ENCODE peak calls at places on chromosomes 4 and X, in nine cellular contexts. V is left lung; M is CD4-positive, CD25-positive, alpha-beta regulatory T cell; E is PC-3; F is caudate nucleus; Z is lower lobe of right lung; S is esophagus muscularis mucosa; Y is HCT116; L is A549. G is an unnamed sample.

GRCh38 chrX:30308263-30309138 is 689 bp downstream of the NR0B1 start:
- DNase-seq in F (no peak), Z (peak; percentile 24), S (no peak), M (no peak), L (peak; percentile 86), Y (no peak), E (no peak), V (no peak), G (no peak)

GRCh38 chrX:117996408-117996807 is 120.2 kb downstream of the KLHL13 start:
- DNase-seq in S (no peak), L (no peak), F (no peak), E (no peak), M (no peak), Z (no peak), V (no peak), Y (no peak), G (no peak)

GRCh38 chrX:132685276-132685675 is 196.4 kb upstream of the MBNL3 start:
- DNase-seq in Z (no peak), F (no peak), L (no peak), S (no peak), V (no peak), E (no peak), M (no peak), Y (no peak), G (no peak)

GRCh38 chr4:11424896-11425295 is 3.8 kb downstream of the HS3ST1 start:
- DNase-seq in Z (no peak), S (no peak), V (no peak), L (no peak), Y (no peak), F (no peak), M (no peak), E (no peak), G (no peak)

GRCh38 chr4:149897784-149898183 is 82.1 kb upstream of the IQCM start:
- DNase-seq in V (no peak), M (no peak), Y (peak; percentile 22), S (no peak), L (peak; percentile 12), Z (no peak), F (no peak), E (peak; percentile 18), G (no peak)

GRCh38 chr4:123878976-123879375 is 482.4 kb downstream of the SPRY1 start:
- DNase-seq in Y (no peak), M (no peak), V (no peak), L (no peak), E (peak; percentile 64), Z (no peak), S (no peak), F (no peak), G (no peak)

GRCh38 chr4:11367371-11367770 is 61.3 kb downstream of the HS3ST1 start:
- DNase-seq in Z (no peak), V (no peak), E (peak; percentile 32), L (peak; percentile 21), S (peak; percentile 96), M (no peak), Y (no peak), F (peak; percentile 38), G (no peak)

GRCh38 chr4:26762650-26763049 is 98.0 kb upstream of the STIM2 start:
- DNase-seq in V (no peak), M (no peak), E (peak; percentile 29), F (no peak), S (no peak), L (no peak), Z (no peak), Y (no peak), G (no peak)

GRCh38 chr4:107760281-107760947 is 40.4 kb upstream of the PAPSS1 start:
- DNase-seq in L (peak; percentile 47), E (peak; percentile 47), F (no peak), S (no peak), M (no peak), V (no peak), Y (no peak), Z (peak; percentile 48), G (no peak)

GRCh38 chr4:184674011-184674410 is 24.5 kb downstream of the PRIMPOL start:
- DNase-seq in E (no peak), L (no peak), S (no peak), M (no peak), Z (no peak), Y (no peak), V (no peak), F (no peak), G (no peak)

GRCh38 chr4:186915816-186916215 is 192.2 kb upstream of the FAT1 start:
- DNase-seq in S (no peak), L (no peak), Z (no peak), M (no peak), Y (no peak), V (no peak), F (no peak), E (no peak), G (no peak)

GRCh38 chr4:176791591-176792347 is 953 bp downstream of the VEGFC start:
- DNase-seq in Z (peak; percentile 47), Y (no peak), M (no peak), L (peak; percentile 45), E (peak; percentile 38), S (no peak), V (no peak), F (no peak), G (peak; percentile 74)

GRCh38 chrX:68508799-68509198 is 9.9 kb downstream of the YIPF6 start:
- DNase-seq in E (peak; percentile 3), S (no peak), L (peak; percentile 52), Y (no peak), V (no peak), Z (no peak), F (no peak), M (peak; percentile 45), G (no peak)

GRCh38 chr4:149781150-149781549 is 34.5 kb downstream of the IQCM start:
- DNase-seq in V (no peak), M (no peak), E (peak; percentile 72), Y (peak; percentile 42), Z (no peak), F (no peak), S (no peak), L (peak; percentile 26), G (no peak)

GRCh38 chrX:154348646-154349358 is 25.6 kb downstream of the FLNA start:
- DNase-seq in F (no peak), M (no peak), V (no peak), Z (peak; percentile 32), L (peak; percentile 3), Y (no peak), S (no peak), E (no peak), G (no peak)

GRCh38 chr4:181569553-181569952 is 673.6 kb upstream of the TENM3 start:
- DNase-seq in F (no peak), E (peak; percentile 15), L (peak; percentile 9), S (no peak), Z (no peak), Y (peak; percentile 19), M (no peak), V (no peak), G (no peak)

GRCh38 chrX:16839224-16839851 is 30.8 kb downstream of the RBBP7 start:
- DNase-seq in Y (no peak), Z (no peak), F (no peak), L (no peak), S (no peak), M (no peak), V (no peak), E (no peak), G (no peak)

GRCh38 chrX:48468247-48468671 is 1.8 kb downstream of the SLC38A5 start:
- DNase-seq in Z (no peak), S (no peak), M (peak; percentile 7), Y (no peak), L (no peak), F (no peak), E (no peak), V (no peak), G (no peak)
- H3K27ac ChIP-seq in Z (no peak overlapping the region), S (no peak overlapping the region), M (no peak overlapping the region), Y (peak overlapping the region; percentile 70), L (no peak overlapping the region), F (no peak overlapping the region), E (no peak overlapping the region), V (no peak overlapping the region), G (no peak overlapping the region)

GRCh38 chr4:82256718-82257117 is 117.1 kb downstream of the HNRNPD start:
- DNase-seq in V (no peak), S (no peak), E (no peak), F (no peak), Y (no peak), M (no peak), L (no peak), Z (no peak), G (no peak)
- H3K27ac ChIP-seq in V (no peak overlapping the region), S (no peak overlapping the region), E (no peak overlapping the region), F (no peak overlapping the region), Y (no peak overlapping the region), M (no peak overlapping the region), L (no peak overlapping the region), Z (no peak overlapping the region), G (no peak overlapping the region)

DNA sequence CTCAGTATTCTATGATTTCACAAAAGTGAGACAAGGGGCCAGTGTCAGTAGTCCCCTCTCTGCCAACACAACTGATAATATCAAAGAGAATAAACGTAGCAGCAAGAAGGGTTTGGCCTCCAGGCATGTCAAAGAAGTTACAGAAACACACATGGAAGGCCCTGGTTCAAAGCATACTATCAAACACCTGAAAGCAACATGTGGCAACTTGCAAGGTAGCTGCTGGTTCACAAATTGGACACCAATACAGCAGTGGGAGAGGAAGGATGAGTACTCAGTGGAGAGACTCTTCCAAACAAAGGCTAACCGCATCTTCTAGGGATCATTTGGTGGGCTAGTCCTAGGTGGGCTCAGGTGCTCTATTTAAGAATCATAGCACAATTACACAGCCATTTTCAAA is 74.9 kb upstream of the MAOA start:
- DNase-seq in S (no peak), Y (no peak), E (no peak), Z (no peak), M (no peak), L (no peak), V (no peak), F (no peak), G (no peak)
- H3K27ac ChIP-seq in S (no peak overlapping the region), Y (no peak overlapping the region), E (no peak overlapping the region), Z (no peak overlapping the region), M (no peak overlapping the region), L (no peak overlapping the region), V (no peak overlapping the region), F (no peak overlapping the region), G (no peak overlapping the region)

GRCh38 chrX:78105944-78106650 is 2.0 kb downstream of the PGK1 start:
- DNase-seq in Z (no peak), V (no peak), E (no peak), M (no peak), S (no peak), F (no peak), Y (no peak), L (no peak), G (no peak)

GRCh38 chrX:78102100-78102499 is 1.9 kb upstream of the PGK1 start:
- DNase-seq in F (no peak), V (no peak), E (no peak), Z (no peak), Y (no peak), L (no peak), M (no peak), S (no peak), G (no peak)

GRCh38 chrX:78104447-78105176 is 564 bp downstream of the PGK1 start:
- DNase-seq in L (peak; percentile 74), S (no peak), M (peak; percentile 27), E (peak; percentile 41), Y (no peak), V (peak; percentile 62), Z (peak; percentile 78), F (no peak), G (peak; percentile 80)

GRCh38 chrX:78103656-78104446 is at the start of gene PGK1:
- DNase-seq in E (peak; percentile 97), F (peak; percentile 88), L (peak; percentile 99), Z (peak; percentile 97), M (peak; percentile 93), S (peak; percentile 98), Y (peak; percentile 89), V (peak; percentile 96), G (peak; percentile 96)

GRCh38 chrX:78103001-78103634 is 930 bp upstream of the PGK1 start:
- DNase-seq in S (no peak), Z (no peak), Y (no peak), E (no peak), F (no peak), L (no peak), M (no peak), V (no peak), G (no peak)
- H3K27ac ChIP-seq in S (peak overlapping the region; percentile 88), Z (peak overlapping the region; percentile 97), Y (peak overlapping the region; percentile 75), E (peak overlapping the region; percentile 59), F (peak overlapping the region; percentile 93), L (peak overlapping the region; percentile 88), M (peak overlapping the region; percentile 93), V (peak overlapping the region; percentile 97), G (peak overlapping the region; percentile 59)

G was measured in coronary artery.